ENCODE peak calls at places on chromosomes 5 and 9, in six cellular contexts. One of them, this sample, is unnamed.
A peak's percentile ranks its signal among the peaks of the same experiment; 100 is the strongest.

GRCh38 chr5:68299575-68299974 is 84.0 kb downstream of the PIK3R1 start:
- DNase-seq in GM23248: no peak
- DNase-seq in CD8-positive, alpha-beta T cell: no peak
- DNase-seq in PC-3: no peak
- DNase-seq in left ventricle myocardium inferior: no peak
- DNase-seq in fibroblast of pulmonary artery: no peak
- DNase-seq in this sample: no peak

GRCh38 chr5:111360173-111360572 is 136.0 kb downstream of the CAMK4 start:
- DNase-seq in GM23248: no peak
- DNase-seq in CD8-positive, alpha-beta T cell: no peak
- DNase-seq in PC-3: no peak
- DNase-seq in left ventricle myocardium inferior: no peak
- DNase-seq in fibroblast of pulmonary artery: no peak
- DNase-seq in this sample: no peak

GRCh38 chr9:33535541-33535940 is 11.5 kb downstream of the ANKRD18B start:
- DNase-seq in GM23248: no peak
- DNase-seq in CD8-positive, alpha-beta T cell: no peak
- DNase-seq in PC-3: no peak
- DNase-seq in left ventricle myocardium inferior: no peak
- DNase-seq in fibroblast of pulmonary artery: no peak
- DNase-seq in this sample: no peak

GRCh38 chr9:127723450-127723849 is 7.6 kb downstream of the TTC16 start:
- DNase-seq in GM23248: peak; percentile 93
- DNase-seq in CD8-positive, alpha-beta T cell: no peak
- DNase-seq in PC-3: peak; percentile 74
- DNase-seq in left ventricle myocardium inferior: no peak
- DNase-seq in fibroblast of pulmonary artery: peak; percentile 60
- DNase-seq in this sample: peak; percentile 76

GRCh38 chr9:105681313-105681712 is 13.0 kb upstream of the TMEM38B start:
- DNase-seq in GM23248: no peak
- DNase-seq in CD8-positive, alpha-beta T cell: no peak
- DNase-seq in PC-3: no peak
- DNase-seq in left ventricle myocardium inferior: no peak
- DNase-seq in fibroblast of pulmonary artery: no peak
- DNase-seq in this sample: no peak

GRCh38 chr5:88145205-88145602 is 123.4 kb downstream of the TMEM161B start:
- DNase-seq in GM23248: no peak
- DNase-seq in CD8-positive, alpha-beta T cell: no peak
- DNase-seq in PC-3: no peak
- DNase-seq in left ventricle myocardium inferior: no peak
- DNase-seq in fibroblast of pulmonary artery: no peak
- DNase-seq in this sample: no peak

GRCh38 chr9:78707481-78707977 is 410.6 kb downstream of the PSAT1 start:
- DNase-seq in GM23248: peak; percentile 65
- DNase-seq in CD8-positive, alpha-beta T cell: no peak
- DNase-seq in PC-3: peak; percentile 58
- DNase-seq in left ventricle myocardium inferior: no peak
- DNase-seq in fibroblast of pulmonary artery: peak; percentile 55
- DNase-seq in this sample: peak; percentile 64

GRCh38 chr5:111694183-111694582 is 62.8 kb downstream of the NREP start:
- DNase-seq in GM23248: peak; percentile 91
- DNase-seq in CD8-positive, alpha-beta T cell: no peak
- DNase-seq in PC-3: peak; percentile 74
- DNase-seq in left ventricle myocardium inferior: no peak
- DNase-seq in fibroblast of pulmonary artery: peak; percentile 66
- DNase-seq in this sample: no peak

GRCh38 chr5:54774281-54775171 is 210.9 kb downstream of the ESM1 start:
- DNase-seq in GM23248: peak; percentile 87
- DNase-seq in CD8-positive, alpha-beta T cell: no peak
- DNase-seq in PC-3: no peak
- DNase-seq in left ventricle myocardium inferior: peak; percentile 82
- DNase-seq in fibroblast of pulmonary artery: peak; percentile 68
- DNase-seq in this sample: no peak

GRCh38 chr5:52811067-52811749 is 23.5 kb downstream of the ITGA1 start:
- DNase-seq in GM23248: peak; percentile 90
- DNase-seq in CD8-positive, alpha-beta T cell: no peak
- DNase-seq in PC-3: peak; percentile 49
- DNase-seq in left ventricle myocardium inferior: no peak
- DNase-seq in fibroblast of pulmonary artery: peak; percentile 66
- DNase-seq in this sample: no peak

GRCh38 chr9:129735546-129735945 is 17.3 kb downstream of the PTGES start:
- DNase-seq in GM23248: no peak
- DNase-seq in CD8-positive, alpha-beta T cell: no peak
- DNase-seq in PC-3: no peak
- DNase-seq in left ventricle myocardium inferior: no peak
- DNase-seq in fibroblast of pulmonary artery: no peak
- DNase-seq in this sample: no peak

GRCh38 chr5:122846051-122846567 is 696 bp downstream of the SNX24 start:
- DNase-seq in GM23248: peak; percentile 83
- DNase-seq in CD8-positive, alpha-beta T cell: no peak
- DNase-seq in PC-3: peak; percentile 89
- DNase-seq in left ventricle myocardium inferior: no peak
- DNase-seq in fibroblast of pulmonary artery: peak; percentile 76
- DNase-seq in this sample: no peak

GRCh38 chr9:99192786-99193465 is 28.8 kb downstream of the ALG2 start:
- DNase-seq in GM23248: peak; percentile 51
- DNase-seq in CD8-positive, alpha-beta T cell: no peak
- DNase-seq in PC-3: peak; percentile 16
- DNase-seq in left ventricle myocardium inferior: no peak
- DNase-seq in fibroblast of pulmonary artery: peak; percentile 7
- DNase-seq in this sample: no peak

GRCh38 chr9:86741311-86742215 is 205.7 kb downstream of the GAS1 start:
- DNase-seq in GM23248: peak; percentile 81
- DNase-seq in CD8-positive, alpha-beta T cell: no peak
- DNase-seq in PC-3: peak; percentile 83
- DNase-seq in left ventricle myocardium inferior: no peak
- DNase-seq in fibroblast of pulmonary artery: peak; percentile 54
- DNase-seq in this sample: peak; percentile 29

GRCh38 chr5:110477923-110478322 is 248.5 kb downstream of the TMEM232 start:
- DNase-seq in GM23248: peak; percentile 88
- DNase-seq in CD8-positive, alpha-beta T cell: no peak
- DNase-seq in PC-3: no peak
- DNase-seq in left ventricle myocardium inferior: no peak
- DNase-seq in fibroblast of pulmonary artery: peak; percentile 45
- DNase-seq in this sample: peak; percentile 42

GRCh38 chr5:103674321-103674720 is 111.7 kb upstream of the NUDT12 start:
- DNase-seq in GM23248: no peak
- DNase-seq in CD8-positive, alpha-beta T cell: no peak
- DNase-seq in PC-3: no peak
- DNase-seq in left ventricle myocardium inferior: no peak
- DNase-seq in fibroblast of pulmonary artery: no peak
- DNase-seq in this sample: no peak

GRCh38 chr5:124154714-124155113 is 591.7 kb downstream of the ZNF608 start:
- DNase-seq in GM23248: peak; percentile 10
- DNase-seq in CD8-positive, alpha-beta T cell: no peak
- DNase-seq in PC-3: no peak
- DNase-seq in left ventricle myocardium inferior: no peak
- DNase-seq in fibroblast of pulmonary artery: no peak
- DNase-seq in this sample: no peak

GRCh38 chr5:55438931-55439477 is 95.8 kb downstream of the PLPP1 start:
- DNase-seq in GM23248: peak; percentile 58
- DNase-seq in CD8-positive, alpha-beta T cell: no peak
- DNase-seq in PC-3: peak; percentile 4
- DNase-seq in left ventricle myocardium inferior: no peak
- DNase-seq in fibroblast of pulmonary artery: peak; percentile 66
- DNase-seq in this sample: peak; percentile 67

DNA sequence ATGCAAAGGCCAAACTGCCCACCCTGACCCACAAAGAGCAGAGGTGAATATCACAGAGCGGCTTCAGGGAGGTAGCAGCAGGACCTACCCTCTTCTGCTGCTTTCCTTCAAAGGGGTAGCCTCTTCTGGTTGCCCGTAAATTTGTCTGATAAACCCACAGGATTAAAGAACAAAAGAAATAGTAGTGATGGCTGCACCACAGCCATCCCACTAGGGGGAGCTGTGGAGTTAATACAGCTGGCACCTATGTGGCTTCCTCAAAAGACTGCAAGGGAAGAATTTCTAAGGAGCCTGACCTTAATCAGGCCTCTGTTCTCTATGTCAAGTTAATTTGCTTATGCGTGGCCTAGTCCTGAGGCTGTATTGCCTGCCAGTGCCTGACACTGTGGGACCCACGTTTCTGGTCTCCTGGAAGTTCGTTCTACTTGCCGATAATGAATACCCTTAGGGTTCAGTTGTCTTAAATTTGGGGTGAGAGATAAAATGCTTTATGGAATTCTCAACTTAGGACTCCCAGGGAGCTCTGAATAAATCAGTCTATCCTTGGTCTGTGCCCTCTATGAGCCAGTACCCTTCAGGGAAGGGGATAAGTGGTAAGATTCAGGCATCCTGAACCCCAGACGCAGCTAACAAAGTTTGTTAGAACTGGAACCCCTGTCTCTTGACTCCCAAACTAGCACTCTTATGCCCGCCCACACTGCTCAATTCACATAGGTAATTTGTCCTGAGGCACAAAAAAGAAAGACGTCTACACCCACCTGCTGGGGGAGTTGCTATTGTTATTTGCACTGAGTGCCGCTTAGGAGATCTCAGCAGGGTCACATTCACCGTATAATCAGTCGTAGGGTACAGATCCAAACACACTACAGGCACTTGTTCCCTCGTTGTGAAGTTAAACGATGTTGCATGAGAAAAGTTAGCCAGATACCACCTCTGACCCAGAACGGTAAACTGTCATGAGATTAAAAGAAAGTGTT is 77.1 kb downstream of the SUSD1 start:
- DNase-seq in GM23248: peak; percentile 80
- DNase-seq in CD8-positive, alpha-beta T cell: peak; percentile 60
- DNase-seq in PC-3: peak; percentile 75
- DNase-seq in left ventricle myocardium inferior: peak; percentile 30
- DNase-seq in fibroblast of pulmonary artery: peak; percentile 86
- DNase-seq in this sample: peak; percentile 67
- H3K4me3 ChIP-seq in GM23248: no peak overlapping the region
- H3K4me3 ChIP-seq in CD8-positive, alpha-beta T cell: no peak overlapping the region
- H3K4me3 ChIP-seq in PC-3: no peak overlapping the region
- H3K4me3 ChIP-seq in left ventricle myocardium inferior: no peak overlapping the region
- H3K4me3 ChIP-seq in fibroblast of pulmonary artery: no peak overlapping the region
- H3K4me3 ChIP-seq in this sample: no peak overlapping the region

GRCh38 chr5:171336486-171337206 is 27.6 kb downstream of the TLX3 start:
- DNase-seq in GM23248: peak; percentile 84
- DNase-seq in CD8-positive, alpha-beta T cell: no peak
- DNase-seq in PC-3: peak; percentile 74
- DNase-seq in left ventricle myocardium inferior: no peak
- DNase-seq in fibroblast of pulmonary artery: peak; percentile 74
- DNase-seq in this sample: peak; percentile 34
- H3K4me3 ChIP-seq in GM23248: peak overlapping the region; percentile 76
- H3K4me3 ChIP-seq in CD8-positive, alpha-beta T cell: peak overlapping the region; percentile 46
- H3K4me3 ChIP-seq in PC-3: peak overlapping the region; percentile 76
- H3K4me3 ChIP-seq in left ventricle myocardium inferior: peak overlapping the region; percentile 64
- H3K4me3 ChIP-seq in fibroblast of pulmonary artery: peak overlapping the region; percentile 57
- H3K4me3 ChIP-seq in this sample: peak overlapping the region; percentile 50

GRCh38 chr5:159211712-159212111 is 2.4 kb upstream of the RNF145 start:
- DNase-seq in GM23248: no peak
- DNase-seq in CD8-positive, alpha-beta T cell: no peak
- DNase-seq in PC-3: no peak
- DNase-seq in left ventricle myocardium inferior: no peak
- DNase-seq in fibroblast of pulmonary artery: no peak
- DNase-seq in this sample: no peak

GRCh38 chr5:159209438-159210305 is at the start of gene RNF145:
- DNase-seq in GM23248: peak; percentile 97
- DNase-seq in CD8-positive, alpha-beta T cell: peak; percentile 90
- DNase-seq in PC-3: peak; percentile 72
- DNase-seq in left ventricle myocardium inferior: peak; percentile 88
- DNase-seq in fibroblast of pulmonary artery: peak; percentile 86
- DNase-seq in this sample: peak; percentile 42

GRCh38 chr5:159208508-159209437 is 580 bp downstream of the RNF145 start:
- DNase-seq in GM23248: peak; percentile 57
- DNase-seq in CD8-positive, alpha-beta T cell: peak; percentile 4
- DNase-seq in PC-3: no peak
- DNase-seq in left ventricle myocardium inferior: peak; percentile 54
- DNase-seq in fibroblast of pulmonary artery: peak; percentile 46
- DNase-seq in this sample: no peak

GRCh38 chr5:159210846-159211245 is 1.5 kb upstream of the RNF145 start:
- DNase-seq in GM23248: no peak
- DNase-seq in CD8-positive, alpha-beta T cell: no peak
- DNase-seq in PC-3: no peak
- DNase-seq in left ventricle myocardium inferior: no peak
- DNase-seq in fibroblast of pulmonary artery: no peak
- DNase-seq in this sample: no peak

GRCh38 chr5:159210306-159210722 is 961 bp upstream of the RNF145 start:
- DNase-seq in GM23248: peak; percentile 15
- DNase-seq in CD8-positive, alpha-beta T cell: no peak
- DNase-seq in PC-3: peak; percentile 56
- DNase-seq in left ventricle myocardium inferior: no peak
- DNase-seq in fibroblast of pulmonary artery: no peak
- DNase-seq in this sample: no peak
- H3K4me3 ChIP-seq in GM23248: no peak overlapping the region
- H3K4me3 ChIP-seq in CD8-positive, alpha-beta T cell: no peak overlapping the region
- H3K4me3 ChIP-seq in PC-3: peak overlapping the region; percentile 69
- H3K4me3 ChIP-seq in left ventricle myocardium inferior: no peak overlapping the region
- H3K4me3 ChIP-seq in fibroblast of pulmonary artery: no peak overlapping the region
- H3K4me3 ChIP-seq in this sample: no peak overlapping the region

DNA sequence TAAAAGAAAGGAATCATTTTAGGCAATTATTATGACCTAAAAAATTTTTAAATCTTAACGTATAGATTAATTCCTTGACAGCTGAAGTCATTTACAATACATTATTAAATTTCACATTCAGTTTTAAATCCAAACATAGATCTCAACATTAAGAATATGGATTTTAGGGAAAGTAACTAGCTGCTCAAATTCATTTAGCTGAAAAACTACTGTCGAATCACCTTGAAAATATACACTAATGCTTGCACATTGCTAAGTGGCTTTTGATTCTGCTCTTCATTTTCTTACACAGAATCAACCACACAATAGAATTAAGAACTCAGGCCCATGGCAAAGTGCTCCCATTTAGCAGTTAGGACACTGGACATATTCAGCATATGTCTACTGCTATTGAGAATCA is 454.2 kb downstream of the RAB3C start:
- DNase-seq in GM23248: no peak
- DNase-seq in CD8-positive, alpha-beta T cell: no peak
- DNase-seq in PC-3: no peak
- DNase-seq in left ventricle myocardium inferior: no peak
- DNase-seq in fibroblast of pulmonary artery: no peak
- DNase-seq in this sample: no peak
- H3K4me3 ChIP-seq in GM23248: peak overlapping the region; percentile 88
- H3K4me3 ChIP-seq in CD8-positive, alpha-beta T cell: peak overlapping the region; percentile 59
- H3K4me3 ChIP-seq in PC-3: peak overlapping the region; percentile 32
- H3K4me3 ChIP-seq in left ventricle myocardium inferior: peak overlapping the region; percentile 76
- H3K4me3 ChIP-seq in fibroblast of pulmonary artery: peak overlapping the region; percentile 61
- H3K4me3 ChIP-seq in this sample: no peak overlapping the region